ENCODE peak calls at places on chromosome 9, in five cellular contexts. One of them, this sample, is unnamed. For H3K4me1 and H3K9me3, the result is how much of the 10 kb centered on the place peaks cover.

GRCh38 chr9:84152204-84152603 is 171.6 kb downstream of the RMI1 start:
- DNase-seq in cardiac muscle cell: no peak
- DNase-seq in spleen: no peak
- DNase-seq in sigmoid colon: no peak
- DNase-seq in Peyer's patch: no peak
- DNase-seq in this sample: no peak

GRCh38 chr9:72476617-72477375 is 44.6 kb upstream of the TMC1 start:
- DNase-seq in cardiac muscle cell: no peak
- DNase-seq in spleen: no peak
- DNase-seq in sigmoid colon: no peak
- DNase-seq in Peyer's patch: peak
- DNase-seq in this sample: peak

GRCh38 chr9:96219615-96220257 is 82.2 kb downstream of the HSD17B3 start:
- DNase-seq in cardiac muscle cell: no peak
- DNase-seq in spleen: peak
- DNase-seq in sigmoid colon: peak
- DNase-seq in Peyer's patch: peak
- DNase-seq in this sample: no peak

GRCh38 chr9:76692448-76693129 is 71.6 kb upstream of the PCA3 start:
- DNase-seq in cardiac muscle cell: no peak
- DNase-seq in spleen: no peak
- DNase-seq in sigmoid colon: no peak
- DNase-seq in Peyer's patch: no peak
- DNase-seq in this sample: no peak

GRCh38 chr9:18268381-18268780 is 205.6 kb upstream of the ADAMTSL1 start:
- DNase-seq in cardiac muscle cell: no peak
- DNase-seq in spleen: no peak
- DNase-seq in sigmoid colon: no peak
- DNase-seq in Peyer's patch: no peak
- DNase-seq in this sample: no peak

GRCh38 chr9:90343360-90343759 is 299.3 kb downstream of the DIRAS2 start:
- DNase-seq in cardiac muscle cell: peak
- DNase-seq in spleen: no peak
- DNase-seq in sigmoid colon: no peak
- DNase-seq in Peyer's patch: no peak
- DNase-seq in this sample: no peak

GRCh38 chr9:134855231-134855899 is 25.2 kb upstream of the FCN2 start:
- DNase-seq in cardiac muscle cell: no peak
- DNase-seq in spleen: peak
- DNase-seq in sigmoid colon: no peak
- DNase-seq in Peyer's patch: no peak
- DNase-seq in this sample: no peak

GRCh38 chr9:95857122-95857521 is 18.4 kb upstream of the ERCC6L2 start:
- DNase-seq in cardiac muscle cell: peak
- DNase-seq in spleen: no peak
- DNase-seq in sigmoid colon: no peak
- DNase-seq in Peyer's patch: no peak
- DNase-seq in this sample: peak

GRCh38 chr9:134372621-134373267 is 46.5 kb downstream of the RXRA start:
- DNase-seq in cardiac muscle cell: no peak
- DNase-seq in spleen: peak
- DNase-seq in sigmoid colon: peak
- DNase-seq in Peyer's patch: no peak
- DNase-seq in this sample: no peak

GRCh38 chr9:114805670-114806551 is at the start of gene TNFSF15:
- DNase-seq in cardiac muscle cell: peak
- DNase-seq in spleen: peak
- DNase-seq in sigmoid colon: peak
- DNase-seq in Peyer's patch: peak
- DNase-seq in this sample: peak

GRCh38 chr9:109229682-109230081 is 62.6 kb upstream of the FRRS1L start:
- DNase-seq in cardiac muscle cell: no peak
- DNase-seq in spleen: no peak
- DNase-seq in sigmoid colon: no peak
- DNase-seq in Peyer's patch: no peak
- DNase-seq in this sample: no peak

GRCh38 chr9:129619787-129620668 is 873 bp downstream of the C9orf50 start:
- DNase-seq in cardiac muscle cell: peak
- DNase-seq in spleen: peak
- DNase-seq in sigmoid colon: no peak
- DNase-seq in Peyer's patch: no peak
- DNase-seq in this sample: no peak

GRCh38 chr9:131674425-131675421 is 65.2 kb downstream of the RAPGEF1 start:
- DNase-seq in cardiac muscle cell: no peak
- DNase-seq in spleen: peak
- DNase-seq in sigmoid colon: no peak
- DNase-seq in Peyer's patch: no peak
- DNase-seq in this sample: no peak

GRCh38 chr9:98708933-98709911 is at the start of gene GABBR2:
- DNase-seq in cardiac muscle cell: peak
- DNase-seq in spleen: no peak
- DNase-seq in sigmoid colon: no peak
- DNase-seq in Peyer's patch: no peak
- DNase-seq in this sample: no peak

GRCh38 chr9:127388856-127389238 is 8.1 kb upstream of the SLC2A8 start:
- DNase-seq in cardiac muscle cell: no peak
- DNase-seq in spleen: no peak
- DNase-seq in sigmoid colon: peak
- DNase-seq in Peyer's patch: no peak
- DNase-seq in this sample: no peak

GRCh38 chr9:4073371-4073770 is 226.5 kb downstream of the GLIS3 start:
- DNase-seq in cardiac muscle cell: no peak
- DNase-seq in spleen: no peak
- DNase-seq in sigmoid colon: no peak
- DNase-seq in Peyer's patch: no peak
- DNase-seq in this sample: no peak

GRCh38 chr9:117403848-117404247 is 11.0 kb downstream of the ASTN2 start:
- DNase-seq in cardiac muscle cell: no peak
- DNase-seq in spleen: no peak
- DNase-seq in sigmoid colon: no peak
- DNase-seq in Peyer's patch: no peak
- DNase-seq in this sample: no peak

GRCh38 chr9:121023064-121023463 is 27.0 kb downstream of the C5 start:
- DNase-seq in cardiac muscle cell: no peak
- DNase-seq in spleen: no peak
- DNase-seq in sigmoid colon: no peak
- DNase-seq in Peyer's patch: no peak
- DNase-seq in this sample: no peak

GRCh38 chr9:132927704-132928103 is 16.7 kb downstream of the TSC1 start:
- DNase-seq in cardiac muscle cell: no peak
- DNase-seq in spleen: no peak
- DNase-seq in sigmoid colon: no peak
- DNase-seq in Peyer's patch: no peak
- DNase-seq in this sample: no peak

GRCh38 chr9:107054146-107054545 is 191.2 kb downstream of the ZNF462 start:
- DNase-seq in cardiac muscle cell: no peak
- DNase-seq in spleen: no peak
- DNase-seq in sigmoid colon: no peak
- DNase-seq in Peyer's patch: no peak
- DNase-seq in this sample: no peak

GRCh38 chr9:37371565-37372464 is 50.7 kb upstream of the GRHPR start:
- DNase-seq in cardiac muscle cell: no peak
- DNase-seq in spleen: no peak
- DNase-seq in sigmoid colon: no peak
- DNase-seq in Peyer's patch: peak
- DNase-seq in this sample: no peak

GRCh38 chr9:92749071-92749933 is 15.3 kb downstream of the BICD2 start:
- DNase-seq in cardiac muscle cell: no peak
- DNase-seq in spleen: peak
- DNase-seq in sigmoid colon: no peak
- DNase-seq in Peyer's patch: no peak
- DNase-seq in this sample: no peak

GRCh38 chr9:33445389-33445881 is 2.0 kb downstream of the AQP3 start:
- DNase-seq in cardiac muscle cell: no peak
- DNase-seq in spleen: no peak
- DNase-seq in sigmoid colon: no peak
- DNase-seq in Peyer's patch: peak
- DNase-seq in this sample: no peak

GRCh38 chr9:80866576-80867227 is 822.6 kb downstream of the TLE1 start:
- DNase-seq in cardiac muscle cell: no peak
- DNase-seq in spleen: no peak
- DNase-seq in sigmoid colon: no peak
- DNase-seq in Peyer's patch: no peak
- DNase-seq in this sample: no peak

GRCh38 chr9:136403538-136403914 is 3.6 kb upstream of the SNAPC4 start:
- DNase-seq in cardiac muscle cell: no peak
- DNase-seq in spleen: peak
- DNase-seq in sigmoid colon: no peak
- DNase-seq in Peyer's patch: peak
- DNase-seq in this sample: no peak

DNA sequence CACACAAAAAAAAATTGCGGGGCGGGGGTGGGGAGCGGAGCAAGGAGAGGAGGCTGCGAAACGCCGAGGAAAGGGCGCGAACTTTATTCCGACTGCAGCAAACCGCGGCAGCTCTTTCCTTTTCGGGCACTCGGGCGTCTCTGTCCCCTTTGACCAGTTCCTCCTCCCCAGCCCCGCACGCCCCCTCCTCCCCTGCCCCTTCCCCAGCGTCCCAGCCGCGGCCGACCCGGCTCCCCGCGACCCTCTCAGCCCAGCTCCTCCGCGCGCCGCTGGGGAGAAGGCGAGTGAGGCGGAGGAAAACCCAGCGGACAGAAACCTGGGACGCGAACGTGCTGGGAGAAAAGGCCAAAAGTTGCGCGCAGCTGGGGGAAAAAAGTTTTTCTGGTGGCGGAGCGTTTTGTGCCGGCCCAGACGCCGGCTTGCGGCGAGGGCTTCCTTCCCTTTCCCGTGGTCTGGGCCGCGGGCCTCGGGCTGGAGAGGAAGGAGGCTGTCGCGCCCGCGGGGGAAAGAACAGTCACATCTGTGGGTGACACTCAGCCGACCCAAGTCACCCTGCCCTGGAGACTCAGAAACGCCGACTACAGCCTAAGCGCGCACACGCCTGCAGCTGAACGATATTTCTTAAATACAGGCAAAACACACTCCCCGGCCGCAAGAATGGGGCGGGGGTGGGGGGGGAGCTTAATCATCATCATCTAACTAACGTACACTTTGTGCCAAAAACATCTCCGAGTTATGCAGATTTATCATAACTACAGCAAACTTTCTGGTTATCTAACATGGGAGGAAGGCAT is 1.1 kb upstream of the BNC2 start:
- DNase-seq in cardiac muscle cell: peak
- DNase-seq in spleen: peak
- DNase-seq in sigmoid colon: peak
- DNase-seq in Peyer's patch: peak
- DNase-seq in this sample: no peak
- H3K4me1 ChIP-seq in cardiac muscle cell: under half
- H3K4me1 ChIP-seq in spleen: under half
- H3K4me1 ChIP-seq in sigmoid colon: under half
- H3K4me1 ChIP-seq in Peyer's patch: under half
- H3K4me1 ChIP-seq in this sample: under half

GRCh38 chr9:137605146-137606004 is at the start of gene ARRDC1:
- DNase-seq in cardiac muscle cell: peak
- DNase-seq in spleen: peak
- DNase-seq in sigmoid colon: peak
- DNase-seq in Peyer's patch: peak
- DNase-seq in this sample: peak

GRCh38 chr9:137602661-137603060 is 2.8 kb upstream of the ARRDC1 start:
- DNase-seq in cardiac muscle cell: no peak
- DNase-seq in spleen: no peak
- DNase-seq in sigmoid colon: no peak
- DNase-seq in Peyer's patch: no peak
- DNase-seq in this sample: no peak

GRCh38 chr9:137606734-137607138 is 1.2 kb downstream of the ARRDC1 start:
- DNase-seq in cardiac muscle cell: no peak
- DNase-seq in spleen: peak
- DNase-seq in sigmoid colon: no peak
- DNase-seq in Peyer's patch: no peak
- DNase-seq in this sample: no peak

GRCh38 chr9:137606005-137606601 is 617 bp downstream of the ARRDC1 start:
- DNase-seq in cardiac muscle cell: peak
- DNase-seq in spleen: peak
- DNase-seq in sigmoid colon: no peak
- DNase-seq in Peyer's patch: peak
- DNase-seq in this sample: no peak

DNA sequence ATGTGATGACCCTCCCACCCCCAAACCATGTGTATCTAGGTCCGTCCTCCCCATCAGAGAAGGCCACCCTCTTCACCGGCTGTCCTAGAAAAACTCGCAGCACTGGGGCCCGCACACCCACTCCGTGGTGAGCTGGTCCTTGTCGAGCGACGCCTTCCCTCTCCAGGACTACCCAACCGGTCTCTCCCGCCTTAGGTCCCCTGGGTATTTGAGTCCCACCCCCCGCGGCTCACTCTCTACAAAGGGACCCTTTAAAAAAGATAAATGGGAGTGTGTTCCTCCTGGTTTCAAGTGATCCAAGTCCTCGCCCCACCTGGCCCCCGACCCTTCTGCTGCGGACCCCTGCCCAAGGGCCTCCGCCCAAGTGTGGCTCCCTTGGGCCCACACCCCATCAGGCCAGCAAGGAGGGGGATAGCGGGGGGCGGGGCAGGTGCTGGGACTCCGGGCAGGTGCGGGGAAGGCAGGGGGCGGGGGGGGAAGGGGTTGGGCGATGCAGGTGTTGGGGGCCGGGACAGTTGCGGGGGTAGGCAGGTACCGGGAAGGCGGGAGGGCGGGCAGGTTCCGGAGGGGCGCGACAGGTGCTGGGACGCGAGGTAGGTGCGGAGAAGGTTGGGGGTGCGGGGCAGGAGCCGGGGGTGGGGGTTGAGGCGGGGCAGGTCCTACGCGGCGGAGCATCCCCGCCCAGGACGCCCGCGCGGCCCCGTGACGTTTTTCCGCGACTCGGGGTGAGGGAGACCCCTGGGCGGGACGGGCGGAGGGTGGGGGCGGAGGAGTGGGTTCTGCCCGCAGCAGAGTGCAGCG is 941 bp upstream of the ARRDC1 start:
- DNase-seq in cardiac muscle cell: peak
- DNase-seq in spleen: no peak
- DNase-seq in sigmoid colon: no peak
- DNase-seq in Peyer's patch: no peak
- DNase-seq in this sample: no peak
- H3K4me3 ChIP-seq in cardiac muscle cell: peak
- H3K4me3 ChIP-seq in spleen: peak
- H3K4me3 ChIP-seq in sigmoid colon: peak
- H3K4me3 ChIP-seq in Peyer's patch: peak
- H3K4me3 ChIP-seq in this sample: peak

DNA sequence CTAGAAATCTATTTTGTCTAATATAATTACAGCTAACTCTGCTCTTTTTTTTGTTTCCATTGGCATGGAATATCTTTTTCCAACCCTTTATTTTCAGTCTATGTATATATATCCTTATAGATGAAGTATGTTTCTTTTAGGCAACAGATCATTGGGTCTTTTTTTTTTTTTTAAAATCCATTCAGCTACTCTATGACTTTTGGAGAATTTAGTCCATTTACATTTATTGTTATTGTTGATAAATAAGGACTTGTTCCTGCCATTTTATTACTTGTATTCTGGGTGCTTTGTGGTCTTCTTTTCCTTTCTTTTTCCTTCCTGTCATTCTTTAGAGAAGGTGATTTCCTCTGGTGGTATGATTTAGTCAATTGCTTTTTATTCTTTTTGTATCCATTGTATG is 296.8 kb downstream of the SMARCA2 start:
- DNase-seq in cardiac muscle cell: no peak
- DNase-seq in spleen: no peak
- DNase-seq in sigmoid colon: no peak
- DNase-seq in Peyer's patch: no peak
- DNase-seq in this sample: no peak
- H3K9me3 ChIP-seq in cardiac muscle cell: under half
- H3K9me3 ChIP-seq in spleen: under half
- H3K9me3 ChIP-seq in sigmoid colon: under half
- H3K9me3 ChIP-seq in Peyer's patch: under half
- H3K9me3 ChIP-seq in this sample: under half

GRCh38 chr9:15155826-15156225 is 151.2 kb downstream of the TTC39B start:
- DNase-seq in cardiac muscle cell: no peak
- DNase-seq in spleen: no peak
- DNase-seq in sigmoid colon: no peak
- DNase-seq in Peyer's patch: no peak
- DNase-seq in this sample: no peak
- H3K4me1 ChIP-seq in cardiac muscle cell: under half
- H3K4me1 ChIP-seq in spleen: under half
- H3K4me1 ChIP-seq in sigmoid colon: under half
- H3K4me1 ChIP-seq in Peyer's patch: under half
- H3K4me1 ChIP-seq in this sample: under half